ENCODE peak calls at places on chromosomes 5 and 9, in nine cellular contexts. A is naive thymus-derived CD8-positive, alpha-beta T cell; E is HepG2; I is Right ventricle myocardium superior; O is heart left ventricle; Z is activated T-cell treated with anti-CD3 and anti-CD28 coated beads, Interleukin-2, amount 50 U/mL, for 4 hours; C is Right ventricle myocardium inferior; L is right lobe of liver; S is effector memory CD8-positive, alpha-beta T cell. T is an unnamed sample.

GRCh38 chr5:8691221-8691620 is 822.3 kb downstream of the MTRR start:
- ATAC-seq in A (no peak), E (no peak), I (no peak), O (no peak), Z (no peak), C (no peak), L (no peak), S (no peak), T (no peak)

GRCh38 chr5:56851258-56851941 is 36.1 kb downstream of the MAP3K1 start:
- ATAC-seq in A (no peak), E (peak; percentile 69), I (peak; percentile 55), O (peak; percentile 70), Z (peak; percentile 20), C (peak; percentile 26), L (peak; percentile 91), S (no peak), T (no peak)

GRCh38 chr9:37382982-37383357 is 39.5 kb upstream of the GRHPR start:
- ATAC-seq in A (no peak), E (no peak), I (no peak), O (no peak), Z (no peak), C (no peak), L (no peak), S (no peak), T (no peak)

GRCh38 chr9:71685394-71685793 is 82.9 kb downstream of the CEMIP2 start:
- ATAC-seq in A (peak; percentile 96), E (no peak), I (no peak), O (no peak), Z (peak; percentile 82), C (no peak), L (peak; percentile 24), S (peak; percentile 99), T (no peak)

GRCh38 chr5:33973271-33973670 is 11.2 kb downstream of the SLC45A2 start:
- ATAC-seq in A (no peak), E (no peak), I (no peak), O (no peak), Z (peak; percentile 65), C (no peak), L (no peak), S (no peak), T (no peak)

GRCh38 chr5:132130918-132131715 is 57.5 kb downstream of the CSF2 start:
- ATAC-seq in A (no peak), E (no peak), I (no peak), O (no peak), Z (no peak), C (no peak), L (no peak), S (no peak), T (no peak)

GRCh38 chr5:169085656-169086055 is 215.3 kb downstream of the SLIT3 start:
- ATAC-seq in A (no peak), E (no peak), I (no peak), O (no peak), Z (no peak), C (no peak), L (no peak), S (no peak), T (no peak)

GRCh38 chr9:113231701-113232100 is 10.4 kb downstream of the SLC31A1 start:
- ATAC-seq in A (no peak), E (no peak), I (no peak), O (no peak), Z (no peak), C (no peak), L (no peak), S (no peak), T (no peak)